ENCODE peak calls at places on chromosome 22, in four cellular contexts. V is fibroblast of pulmonary artery, L is fibroblast of the aortic adventitia, X is dorsolateral prefrontal cortex. W is an unnamed sample.

GRCh38 chr22:42777126-42777525 is 56.5 kb upstream of the A4GALT start:
- DNase-seq in X (no peak), L (no peak), V (no peak), W (no peak)

GRCh38 chr22:45992737-45993136 is 15.8 kb upstream of the WNT7B start:
- DNase-seq in X (no peak), V (no peak), L (no peak), W (no peak)

GRCh38 chr22:38828191-38828590 is 15.6 kb downstream of the NPTXR start:
- DNase-seq in L (no peak), V (no peak), X (no peak), W (no peak)

GRCh38 chr22:40567106-40567505 is 69.4 kb downstream of the MRTFA start:
- DNase-seq in L (peak; percentile 25), V (peak; percentile 13), X (no peak), W (no peak)

GRCh38 chr22:39308614-39309363 is 10.6 kb downstream of the RPL3 start:
- DNase-seq in X (no peak), L (peak; percentile 95), V (peak; percentile 96), W (peak; percentile 95)

GRCh38 chr22:42601879-42602465 is 12.7 kb downstream of the POLDIP3 start:
- DNase-seq in X (no peak), L (no peak), V (no peak), W (no peak)

GRCh38 chr22:42862045-42862734 is 5.1 kb upstream of the ARFGAP3 start:
- DNase-seq in L (peak; percentile 9), X (no peak), V (no peak), W (peak; percentile 76)

GRCh38 chr22:45302047-45302446 is 7.7 kb upstream of the FAM118A start:
- DNase-seq in L (peak; percentile 88), V (peak; percentile 46), X (no peak), W (peak; percentile 89)

GRCh38 chr22:35950262-35950661 is 78.4 kb downstream of the RBFOX2 start:
- DNase-seq in V (no peak), L (no peak), X (no peak), W (no peak)

GRCh38 chr22:39815882-39816395 is 77.6 kb downstream of the ENTHD1 start:
- DNase-seq in X (no peak), V (no peak), L (no peak), W (no peak)

GRCh38 chr22:45968003-45968650 is 8.8 kb downstream of the WNT7B start:
- DNase-seq in X (no peak), V (no peak), L (no peak), W (no peak)

GRCh38 chr22:38628444-38628843 is 27.7 kb downstream of the FAM227A start:
- DNase-seq in V (no peak), X (no peak), L (no peak), W (no peak)

GRCh38 chr22:47063071-47063509 is 300.6 kb downstream of the TBC1D22A start:
- DNase-seq in X (no peak), L (no peak), V (no peak), W (no peak)

GRCh38 chr22:47370448-47371262 is 608.2 kb downstream of the TBC1D22A start:
- DNase-seq in V (no peak), L (no peak), X (no peak), W (no peak)

GRCh38 chr22:42078469-42079318 is 806 bp upstream of the SMDT1 start:
- DNase-seq in V (peak; percentile 34), L (peak; percentile 45), X (no peak), W (peak; percentile 64)

DNA sequence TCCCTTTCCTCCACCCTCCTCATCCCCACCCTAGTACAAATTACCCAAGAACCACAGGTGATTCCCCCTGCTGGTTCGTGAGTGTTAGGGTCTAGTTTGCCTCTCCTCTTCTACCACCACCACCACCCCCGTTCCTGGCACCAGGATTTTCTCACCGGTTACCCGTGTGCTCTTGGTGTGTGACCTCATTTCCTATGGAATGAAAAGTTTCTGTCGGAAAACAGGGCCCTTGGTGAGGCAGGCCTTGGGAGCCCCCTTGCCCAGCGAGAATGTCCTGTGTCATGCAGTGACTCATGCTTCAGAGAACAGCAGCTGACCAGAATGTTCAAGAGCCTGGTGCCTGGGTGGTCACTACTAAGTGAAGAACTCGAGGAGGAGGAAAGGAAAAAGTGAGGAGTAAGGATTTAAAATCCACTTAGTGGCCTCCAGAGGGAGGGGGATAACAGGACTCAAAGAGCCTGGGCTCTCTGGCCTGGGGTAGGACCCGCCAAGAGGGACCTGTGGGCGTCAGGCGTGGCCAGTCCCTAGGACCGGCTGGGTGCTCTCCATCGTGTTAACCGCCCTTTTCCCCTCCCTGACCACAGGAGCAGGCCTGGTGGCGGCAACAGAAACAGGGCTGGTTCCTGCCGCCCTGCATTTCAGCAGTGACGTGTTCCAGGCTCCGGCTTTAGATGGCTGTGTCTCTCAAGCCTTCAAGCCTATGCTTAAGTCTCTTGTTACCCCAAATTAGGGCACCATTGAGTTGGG is 30.2 kb downstream of the C22orf31 start:
- DNase-seq in X (peak; percentile 42), V (peak; percentile 95), L (peak; percentile 90), W (peak; percentile 94)
- TF ChIP-seq CTCF in X (no peak), V (peak; percentile 7), L (peak; percentile 16), W (no peak)

DNA sequence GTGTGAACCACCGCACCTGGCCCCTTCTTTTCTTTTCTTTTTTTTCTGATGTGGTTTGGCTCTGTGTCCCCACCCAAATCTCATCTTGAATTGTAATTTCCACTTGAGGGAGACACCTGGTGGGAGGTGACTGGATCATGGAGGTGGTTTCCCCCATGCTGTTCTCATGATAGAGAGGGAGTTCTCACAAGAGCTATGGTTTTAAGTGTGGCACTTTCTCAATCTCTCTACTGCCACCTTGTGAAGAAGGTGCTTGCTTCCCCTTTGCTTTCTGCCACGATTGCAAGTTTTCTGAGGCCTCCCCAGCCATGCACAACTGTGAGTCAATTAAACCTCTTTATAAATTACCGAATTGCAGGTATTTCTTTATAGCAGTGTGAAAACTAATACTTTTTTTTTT is 4.9 kb upstream of the TCN2 start:
- DNase-seq in V (peak; percentile 62), X (no peak), L (peak; percentile 33), W (peak; percentile 47)
- TF ChIP-seq CTCF in V (peak; percentile 53), X (peak; percentile 10), L (peak; percentile 44), W (peak; percentile 47)

GRCh38 chr22:50183141-50183971 is 2.4 kb upstream of the TRABD start:
- DNase-seq in L (no peak), V (no peak), X (no peak), W (no peak)

GRCh38 chr22:50182176-50183081 is 3.3 kb upstream of the TRABD start:
- DNase-seq in L (no peak), X (no peak), V (no peak), W (no peak)

GRCh38 chr22:50185384-50186087 is at the start of gene TRABD:
- DNase-seq in X (peak; percentile 86), V (peak; percentile 89), L (peak; percentile 82), W (peak; percentile 89)

GRCh38 chr22:50184541-50185383 is 951 bp upstream of the TRABD start:
- DNase-seq in X (no peak), V (no peak), L (no peak), W (no peak)

GRCh38 chr22:50184004-50184461 is 1.7 kb upstream of the TRABD start:
- DNase-seq in V (peak; percentile 67), L (peak; percentile 61), X (no peak), W (peak; percentile 62)
- TF ChIP-seq CTCF in V (no peak), L (no peak), X (no peak), W (no peak)

GRCh38 chr22:29328055-29328454 is 12.6 kb upstream of the RASL10A start:
- DNase-seq in L (no peak), X (no peak), V (no peak), W (no peak)
- TF ChIP-seq CTCF in L (no peak), X (no peak), V (no peak), W (no peak)

GRCh38 chr22:27990879-27991278 is 71.8 kb upstream of the PITPNB start:
- DNase-seq in L (peak; percentile 57), X (no peak), V (peak; percentile 51), W (peak; percentile 56)
- TF ChIP-seq CTCF in L (peak; percentile 60), X (peak; percentile 23), V (peak; percentile 53), W (peak; percentile 75)

GRCh38 chr22:22682196-22682595 is 37.8 kb downstream of the GGTLC2 start:
- DNase-seq in V (no peak), L (no peak), X (no peak), W (no peak)

GRCh38 chr22:22685586-22685985 is 41.2 kb downstream of the GGTLC2 start:
- DNase-seq in L (no peak), X (no peak), V (no peak), W (no peak)

GRCh38 chr22:22683668-22684361 is 39.4 kb downstream of the GGTLC2 start:
- DNase-seq in V (no peak), X (no peak), L (no peak), W (no peak)

GRCh38 chr22:22682807-22683667 is 38.6 kb downstream of the GGTLC2 start:
- DNase-seq in X (no peak), V (peak; percentile 16), L (peak; percentile 35), W (no peak)

DNA sequence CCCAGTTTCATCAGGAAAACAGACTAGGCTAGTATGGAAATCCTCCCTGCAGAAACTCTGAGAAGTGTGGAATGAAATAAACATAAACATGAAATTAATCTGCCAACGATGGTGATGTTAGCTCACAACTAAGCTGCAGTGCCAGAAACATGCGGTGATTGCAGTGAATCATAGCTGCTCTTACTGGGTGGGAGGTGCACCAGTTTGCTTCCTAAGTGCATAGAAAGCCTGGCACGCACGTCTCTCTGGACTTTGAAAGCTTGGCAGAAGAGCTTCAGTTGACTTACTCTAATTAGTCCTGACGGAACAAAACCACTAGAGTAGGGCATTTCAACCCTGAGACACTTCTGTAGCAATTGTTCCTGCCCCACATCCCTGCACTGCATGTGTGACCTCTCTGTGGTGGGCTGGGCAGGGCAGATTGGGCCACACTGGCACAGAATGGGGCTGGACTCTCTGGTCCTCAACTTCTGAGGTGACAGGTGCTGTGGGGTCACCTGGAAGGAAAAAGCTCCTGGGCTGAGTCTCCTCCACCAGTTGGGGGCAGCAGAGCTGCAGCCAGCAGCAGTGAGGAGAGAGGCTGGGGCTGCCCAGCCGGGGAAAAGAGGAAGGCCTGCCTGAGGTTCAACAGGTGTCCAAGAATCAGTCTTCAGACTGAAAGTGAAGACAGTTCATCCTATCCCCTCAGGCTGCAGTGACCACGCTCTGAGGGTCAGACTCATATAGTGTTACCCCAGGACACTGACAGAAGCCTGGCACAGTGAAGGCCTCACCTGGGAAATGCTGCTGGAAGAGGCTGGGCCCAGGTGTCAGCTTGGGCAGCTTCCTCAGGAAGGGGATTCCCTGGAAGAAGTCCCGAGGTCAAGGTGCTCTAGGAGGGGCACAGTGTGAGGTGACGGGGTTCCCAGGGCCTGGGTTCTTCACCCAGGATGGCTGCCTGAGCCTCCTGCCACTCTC is 40.5 kb downstream of the GGTLC2 start:
- DNase-seq in L (peak; percentile 82), V (peak; percentile 72), X (peak; percentile 31), W (peak; percentile 85)
- TF ChIP-seq CTCF in L (peak; percentile 47), V (peak; percentile 63), X (peak; percentile 21), W (peak; percentile 58)

GRCh38 chr22:19103881-19104821 is 18.1 kb downstream of the DGCR2 start:
- DNase-seq in L (peak; percentile 22), V (no peak), X (peak; percentile 29), W (peak; percentile 66)
- TF ChIP-seq CTCF in L (no peak), V (no peak), X (no peak), W (no peak)

GRCh38 chr22:44067033-44067432 is 42.9 kb downstream of the PARVB start:
- DNase-seq in X (no peak), V (no peak), L (no peak), W (no peak)
- TF ChIP-seq CTCF in X (no peak), V (no peak), L (no peak), W (no peak)